ENCODE peak calls at places on chromosomes 7 and 10, in nine cellular contexts. One of them, this sample, is unnamed.

GRCh38 chr10:17709492-17709891 is 42.5 kb upstream of the TMEM236 start:
- DNase-seq in spleen: no peak
- DNase-seq in uterus: no peak
- DNase-seq in HCT116: no peak
- DNase-seq in esophagus squamous epithelium: no peak
- DNase-seq in IMR-90: no peak
- DNase-seq in heart left ventricle: no peak
- DNase-seq in H1: no peak
- DNase-seq in tibial nerve: no peak
- DNase-seq in this sample: no peak

GRCh38 chr7:84139986-84140729 is 54.4 kb downstream of the SEMA3A start:
- DNase-seq in IMR-90: peak; percentile 52
- DNase-seq in tibial nerve: no peak
- DNase-seq in heart left ventricle: no peak
- DNase-seq in spleen: no peak
- DNase-seq in HCT116: no peak
- DNase-seq in uterus: no peak
- DNase-seq in esophagus squamous epithelium: no peak
- DNase-seq in H1: no peak
- DNase-seq in this sample: no peak

GRCh38 chr7:43454936-43455518 is 127.9 kb upstream of the STK17A start:
- DNase-seq in uterus: no peak
- DNase-seq in IMR-90: peak; percentile 42
- DNase-seq in heart left ventricle: no peak
- DNase-seq in H1: no peak
- DNase-seq in esophagus squamous epithelium: no peak
- DNase-seq in HCT116: peak; percentile 19
- DNase-seq in spleen: no peak
- DNase-seq in tibial nerve: no peak
- DNase-seq in this sample: no peak

GRCh38 chr10:31102421-31102820 is 70.8 kb upstream of the ZNF438 start:
- DNase-seq in tibial nerve: no peak
- DNase-seq in uterus: no peak
- DNase-seq in esophagus squamous epithelium: no peak
- DNase-seq in H1: no peak
- DNase-seq in IMR-90: no peak
- DNase-seq in HCT116: no peak
- DNase-seq in spleen: no peak
- DNase-seq in heart left ventricle: no peak
- DNase-seq in this sample: no peak

GRCh38 chr7:106064329-106064728 is 47.8 kb downstream of the SYPL1 start:
- DNase-seq in H1: no peak
- DNase-seq in IMR-90: no peak
- DNase-seq in tibial nerve: no peak
- DNase-seq in uterus: peak; percentile 15
- DNase-seq in spleen: peak; percentile 78
- DNase-seq in HCT116: no peak
- DNase-seq in esophagus squamous epithelium: no peak
- DNase-seq in heart left ventricle: no peak
- DNase-seq in this sample: peak; percentile 38

GRCh38 chr7:106326594-106327537 is 42.1 kb upstream of the NAMPT start:
- DNase-seq in H1: no peak
- DNase-seq in esophagus squamous epithelium: no peak
- DNase-seq in IMR-90: peak; percentile 36
- DNase-seq in spleen: no peak
- DNase-seq in tibial nerve: no peak
- DNase-seq in HCT116: no peak
- DNase-seq in heart left ventricle: no peak
- DNase-seq in uterus: no peak
- DNase-seq in this sample: no peak

GRCh38 chr10:17430647-17431355 is 23.6 kb downstream of the ST8SIA6 start:
- DNase-seq in spleen: no peak
- DNase-seq in heart left ventricle: peak; percentile 71
- DNase-seq in uterus: peak; percentile 55
- DNase-seq in esophagus squamous epithelium: no peak
- DNase-seq in H1: peak; percentile 83
- DNase-seq in HCT116: peak; percentile 54
- DNase-seq in IMR-90: peak; percentile 73
- DNase-seq in tibial nerve: peak; percentile 58
- DNase-seq in this sample: peak; percentile 53

GRCh38 chr10:24209421-24209770 is 458 bp downstream of the KIAA1217 start:
- DNase-seq in spleen: no peak
- DNase-seq in esophagus squamous epithelium: no peak
- DNase-seq in tibial nerve: no peak
- DNase-seq in heart left ventricle: no peak
- DNase-seq in HCT116: no peak
- DNase-seq in IMR-90: peak; percentile 44
- DNase-seq in uterus: no peak
- DNase-seq in H1: no peak
- DNase-seq in this sample: no peak

GRCh38 chr7:99112097-99112496 is 31.8 kb downstream of the SMURF1 start:
- DNase-seq in IMR-90: no peak
- DNase-seq in tibial nerve: no peak
- DNase-seq in spleen: no peak
- DNase-seq in uterus: no peak
- DNase-seq in H1: no peak
- DNase-seq in HCT116: no peak
- DNase-seq in esophagus squamous epithelium: no peak
- DNase-seq in heart left ventricle: no peak
- DNase-seq in this sample: no peak

GRCh38 chr10:102476466-102477141 is 25.3 kb upstream of the C10orf95 start:
- DNase-seq in spleen: no peak
- DNase-seq in tibial nerve: no peak
- DNase-seq in esophagus squamous epithelium: no peak
- DNase-seq in H1: no peak
- DNase-seq in IMR-90: no peak
- DNase-seq in heart left ventricle: peak; percentile 23
- DNase-seq in HCT116: no peak
- DNase-seq in uterus: no peak
- DNase-seq in this sample: peak; percentile 87

GRCh38 chr10:27022048-27022447 is 78.2 kb downstream of the ANKRD26 start:
- DNase-seq in esophagus squamous epithelium: no peak
- DNase-seq in H1: no peak
- DNase-seq in uterus: no peak
- DNase-seq in HCT116: no peak
- DNase-seq in spleen: no peak
- DNase-seq in heart left ventricle: no peak
- DNase-seq in IMR-90: no peak
- DNase-seq in tibial nerve: no peak
- DNase-seq in this sample: no peak

GRCh38 chr10:33337335-33337854 is 2.9 kb upstream of the NRP1 start:
- DNase-seq in H1: no peak
- DNase-seq in tibial nerve: no peak
- DNase-seq in spleen: no peak
- DNase-seq in heart left ventricle: peak; percentile 42
- DNase-seq in IMR-90: peak; percentile 68
- DNase-seq in uterus: peak; percentile 45
- DNase-seq in esophagus squamous epithelium: no peak
- DNase-seq in HCT116: no peak
- DNase-seq in this sample: no peak

GRCh38 chr7:127847641-127848040 is 183.6 kb downstream of the LRRC4 start:
- DNase-seq in spleen: no peak
- DNase-seq in esophagus squamous epithelium: no peak
- DNase-seq in H1: no peak
- DNase-seq in heart left ventricle: peak; percentile 28
- DNase-seq in IMR-90: no peak
- DNase-seq in HCT116: no peak
- DNase-seq in tibial nerve: no peak
- DNase-seq in uterus: no peak
- DNase-seq in this sample: no peak

GRCh38 chr10:101214446-101215396 is 14.5 kb downstream of the LBX1 start:
- DNase-seq in tibial nerve: no peak
- DNase-seq in HCT116: peak; percentile 66
- DNase-seq in heart left ventricle: peak; percentile 65
- DNase-seq in uterus: peak; percentile 35
- DNase-seq in spleen: peak; percentile 88
- DNase-seq in IMR-90: peak; percentile 32
- DNase-seq in esophagus squamous epithelium: no peak
- DNase-seq in H1: peak; percentile 95
- DNase-seq in this sample: peak; percentile 50

GRCh38 chr10:126551197-126551596 is 119.3 kb downstream of the C10orf90 start:
- DNase-seq in esophagus squamous epithelium: no peak
- DNase-seq in uterus: no peak
- DNase-seq in IMR-90: no peak
- DNase-seq in spleen: no peak
- DNase-seq in H1: no peak
- DNase-seq in heart left ventricle: no peak
- DNase-seq in tibial nerve: no peak
- DNase-seq in HCT116: no peak
- DNase-seq in this sample: no peak

GRCh38 chr7:47303695-47304453 is 278.0 kb downstream of the TNS3 start:
- DNase-seq in tibial nerve: no peak
- DNase-seq in spleen: no peak
- DNase-seq in IMR-90: no peak
- DNase-seq in H1: peak; percentile 41
- DNase-seq in uterus: no peak
- DNase-seq in esophagus squamous epithelium: no peak
- DNase-seq in HCT116: no peak
- DNase-seq in heart left ventricle: no peak
- DNase-seq in this sample: no peak

GRCh38 chr7:96388166-96388565 is 66.3 kb upstream of the SLC25A13 start:
- DNase-seq in spleen: no peak
- DNase-seq in heart left ventricle: no peak
- DNase-seq in HCT116: no peak
- DNase-seq in uterus: no peak
- DNase-seq in esophagus squamous epithelium: no peak
- DNase-seq in H1: no peak
- DNase-seq in IMR-90: peak; percentile 77
- DNase-seq in tibial nerve: no peak
- DNase-seq in this sample: no peak

GRCh38 chr7:25093268-25093802 is 31.7 kb downstream of the CYCS start:
- DNase-seq in H1: peak; percentile 92
- DNase-seq in tibial nerve: no peak
- DNase-seq in IMR-90: peak; percentile 70
- DNase-seq in HCT116: peak; percentile 70
- DNase-seq in heart left ventricle: peak; percentile 77
- DNase-seq in esophagus squamous epithelium: peak; percentile 3
- DNase-seq in uterus: peak; percentile 25
- DNase-seq in spleen: peak; percentile 91
- DNase-seq in this sample: peak; percentile 74

GRCh38 chr7:69823151-69823744 is 225.0 kb downstream of the AUTS2 start:
- DNase-seq in esophagus squamous epithelium: no peak
- DNase-seq in tibial nerve: no peak
- DNase-seq in IMR-90: no peak
- DNase-seq in H1: no peak
- DNase-seq in spleen: no peak
- DNase-seq in heart left ventricle: no peak
- DNase-seq in uterus: no peak
- DNase-seq in HCT116: no peak
- DNase-seq in this sample: no peak

DNA sequence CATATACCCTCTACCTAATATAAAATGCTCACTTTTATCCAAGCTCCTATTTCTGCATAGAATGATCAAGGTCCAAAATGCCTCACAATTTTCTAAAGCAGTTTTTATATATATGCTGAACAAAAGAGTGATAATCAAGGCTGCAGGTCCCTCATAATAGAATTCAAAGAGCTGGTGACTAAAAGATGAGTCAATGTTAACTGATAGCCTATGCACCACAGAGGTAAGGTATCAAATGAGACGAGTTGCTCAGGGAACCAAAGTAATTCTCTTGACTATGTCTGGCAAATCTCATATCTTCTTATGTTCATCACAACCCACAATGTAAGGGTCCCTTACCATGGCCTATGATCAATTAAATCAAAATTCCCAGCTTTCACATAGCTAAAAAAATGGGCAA is 15.2 kb downstream of the PDZD8 start:
- DNase-seq in HCT116: no peak
- DNase-seq in H1: no peak
- DNase-seq in heart left ventricle: no peak
- DNase-seq in tibial nerve: no peak
- DNase-seq in uterus: no peak
- DNase-seq in IMR-90: peak; percentile 47
- DNase-seq in esophagus squamous epithelium: no peak
- DNase-seq in spleen: no peak
- DNase-seq in this sample: no peak
- TF ChIP-seq POLR2A in HCT116: no peak
- TF ChIP-seq POLR2A in H1: no peak
- TF ChIP-seq POLR2A in heart left ventricle: no peak
- TF ChIP-seq POLR2A in tibial nerve: no peak
- TF ChIP-seq POLR2A in uterus: no peak
- TF ChIP-seq POLR2A in IMR-90: no peak
- TF ChIP-seq POLR2A in esophagus squamous epithelium: no peak
- TF ChIP-seq POLR2A in spleen: no peak
- TF ChIP-seq POLR2A in this sample: no peak

GRCh38 chr7:94382155-94382554 is 12.5 kb upstream of the COL1A2 start:
- DNase-seq in uterus: no peak
- DNase-seq in heart left ventricle: no peak
- DNase-seq in HCT116: no peak
- DNase-seq in tibial nerve: no peak
- DNase-seq in spleen: no peak
- DNase-seq in H1: no peak
- DNase-seq in esophagus squamous epithelium: no peak
- DNase-seq in IMR-90: peak; percentile 69
- DNase-seq in this sample: no peak
- H3K4me3 ChIP-seq in uterus: no peak overlapping the region
- H3K4me3 ChIP-seq in heart left ventricle: no peak overlapping the region
- H3K4me3 ChIP-seq in HCT116: no peak overlapping the region
- H3K4me3 ChIP-seq in tibial nerve: no peak overlapping the region
- H3K4me3 ChIP-seq in spleen: no peak overlapping the region
- H3K4me3 ChIP-seq in H1: no peak overlapping the region
- H3K4me3 ChIP-seq in esophagus squamous epithelium: no peak overlapping the region
- H3K4me3 ChIP-seq in IMR-90: no peak overlapping the region
- H3K4me3 ChIP-seq in this sample: no peak overlapping the region

DNA sequence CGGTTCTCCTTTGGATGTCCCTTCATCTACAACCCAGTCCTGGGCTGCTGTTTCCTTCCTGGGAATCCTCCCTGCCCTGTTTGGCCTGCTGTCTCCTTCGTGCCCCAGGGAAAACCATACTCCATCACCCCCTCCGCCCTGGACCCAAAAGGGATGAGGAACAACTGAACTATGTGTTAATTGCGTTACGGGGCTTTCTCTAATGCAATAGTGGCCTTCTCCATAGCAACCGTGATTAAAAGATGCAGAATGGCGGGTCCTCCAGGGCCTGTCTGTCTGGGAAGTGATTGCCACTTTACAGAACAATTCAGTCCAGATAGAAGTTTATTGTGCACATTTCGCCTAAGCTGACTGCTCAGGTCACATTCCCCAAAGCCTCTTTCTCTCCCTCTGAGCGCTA is 112.0 kb upstream of the FGFR2 start:
- DNase-seq in esophagus squamous epithelium: no peak
- DNase-seq in heart left ventricle: no peak
- DNase-seq in IMR-90: no peak
- DNase-seq in uterus: no peak
- DNase-seq in H1: no peak
- DNase-seq in tibial nerve: no peak
- DNase-seq in spleen: no peak
- DNase-seq in HCT116: no peak
- DNase-seq in this sample: no peak
- TF ChIP-seq POLR2A in esophagus squamous epithelium: no peak
- TF ChIP-seq POLR2A in heart left ventricle: no peak
- TF ChIP-seq POLR2A in IMR-90: no peak
- TF ChIP-seq POLR2A in uterus: no peak
- TF ChIP-seq POLR2A in H1: no peak
- TF ChIP-seq POLR2A in tibial nerve: no peak
- TF ChIP-seq POLR2A in spleen: no peak
- TF ChIP-seq POLR2A in HCT116: no peak
- TF ChIP-seq POLR2A in this sample: no peak

DNA sequence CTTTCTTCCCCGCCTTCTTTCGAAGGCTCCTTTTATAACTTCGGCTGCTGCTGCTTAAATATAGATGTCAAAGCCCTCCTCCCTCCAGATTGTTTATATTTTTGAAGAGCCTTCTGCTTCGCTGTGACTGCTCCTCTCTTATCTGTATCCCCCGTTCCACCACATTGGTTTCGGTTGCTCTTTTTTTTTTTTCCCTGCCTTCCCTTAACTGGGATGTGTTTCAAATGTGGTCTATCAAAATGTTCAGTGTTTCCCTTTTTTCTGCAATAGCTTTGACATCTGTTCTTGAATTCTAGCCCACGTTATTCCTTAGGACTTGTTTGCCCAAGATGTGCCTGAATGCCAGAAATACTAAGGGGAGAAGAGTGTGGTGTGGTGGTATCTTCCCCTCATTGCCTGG is 96.5 kb downstream of the CUX1 start:
- DNase-seq in H1: no peak
- DNase-seq in tibial nerve: no peak
- DNase-seq in spleen: no peak
- DNase-seq in HCT116: no peak
- DNase-seq in esophagus squamous epithelium: no peak
- DNase-seq in uterus: no peak
- DNase-seq in heart left ventricle: no peak
- DNase-seq in IMR-90: peak; percentile 76
- DNase-seq in this sample: no peak
- H3K4me3 ChIP-seq in H1: no peak overlapping the region
- H3K4me3 ChIP-seq in tibial nerve: no peak overlapping the region
- H3K4me3 ChIP-seq in spleen: no peak overlapping the region
- H3K4me3 ChIP-seq in HCT116: no peak overlapping the region
- H3K4me3 ChIP-seq in esophagus squamous epithelium: no peak overlapping the region
- H3K4me3 ChIP-seq in uterus: peak overlapping the region; percentile 19
- H3K4me3 ChIP-seq in heart left ventricle: peak overlapping the region; percentile 43
- H3K4me3 ChIP-seq in IMR-90: no peak overlapping the region
- H3K4me3 ChIP-seq in this sample: no peak overlapping the region

This sample was measured in upper lobe of left lung.